ENCODE peak calls at places on chromosomes 5 and 9, in seven cellular contexts. B, C, Q, Y, L, S and K are unnamed samples.

GRCh38 chr9:115202181-115202580 is 84.2 kb upstream of the TNC start:
- DNase-seq in B (no peak), C (no peak), Q (no peak), Y (no peak), L (no peak), S (no peak), K (no peak)

GRCh38 chr5:76325876-76326491 is 77.1 kb upstream of the IQGAP2 start:
- DNase-seq in B (no peak), C (peak; percentile 56), Q (no peak), Y (no peak), L (peak; percentile 23), S (no peak), K (no peak)

GRCh38 chr5:178237431-178238312 is 5.1 kb upstream of the PHYKPL start:
- DNase-seq in B (no peak), C (no peak), Q (no peak), Y (peak; percentile 32), L (no peak), S (no peak), K (no peak)

GRCh38 chr5:18433336-18433735 is 799.1 kb downstream of the TAF11L14 start:
- DNase-seq in B (no peak), C (no peak), Q (no peak), Y (no peak), L (no peak), S (no peak), K (no peak)

GRCh38 chr5:15384176-15384575 is 115.8 kb upstream of the FBXL7 start:
- DNase-seq in B (no peak), C (no peak), Q (no peak), Y (no peak), L (no peak), S (no peak), K (no peak)

GRCh38 chr5:143174714-143175398 is 228.6 kb downstream of the NR3C1 start:
- DNase-seq in B (no peak), C (no peak), Q (no peak), Y (no peak), L (no peak), S (no peak), K (peak; percentile 10)

GRCh38 chr5:69049796-69050195 is 44.0 kb upstream of the SLC30A5 start:
- DNase-seq in B (no peak), C (no peak), Q (no peak), Y (no peak), L (no peak), S (no peak), K (no peak)

GRCh38 chr9:9108641-9109040 is 1309.1 kb upstream of the DMAC1 start:
- DNase-seq in B (no peak), C (no peak), Q (no peak), Y (no peak), L (no peak), S (no peak), K (no peak)

GRCh38 chr5:128470663-128471062 is 67.4 kb downstream of the FBN2 start:
- DNase-seq in B (peak; percentile 45), C (no peak), Q (no peak), Y (peak; percentile 67), L (no peak), S (no peak), K (no peak)

GRCh38 chr5:76571595-76571994 is 51.6 kb downstream of the F2RL2 start:
- DNase-seq in B (no peak), C (peak; percentile 4), Q (no peak), Y (no peak), L (no peak), S (no peak), K (no peak)

GRCh38 chr5:139574641-139575312 is 13.6 kb downstream of the UBE2D2 start:
- DNase-seq in B (no peak), C (peak; percentile 60), Q (no peak), Y (peak; percentile 72), L (no peak), S (peak; percentile 42), K (peak; percentile 41)

GRCh38 chr9:79477955-79478751 is 93.6 kb upstream of the TLE4 start:
- DNase-seq in B (peak; percentile 47), C (peak; percentile 37), Q (no peak), Y (no peak), L (no peak), S (peak; percentile 33), K (peak; percentile 48)

GRCh38 chr5:87383216-87383615 is 29.5 kb downstream of the CCNH start:
- DNase-seq in B (no peak), C (no peak), Q (no peak), Y (peak; percentile 70), L (no peak), S (no peak), K (no peak)

GRCh38 chr9:438961-439768 is 224.5 kb downstream of the DOCK8 start:
- DNase-seq in B (no peak), C (no peak), Q (no peak), Y (peak; percentile 47), L (no peak), S (no peak), K (no peak)

GRCh38 chr9:441131-441530 is 226.5 kb downstream of the DOCK8 start:
- DNase-seq in B (no peak), C (no peak), Q (no peak), Y (no peak), L (no peak), S (no peak), K (no peak)

GRCh38 chr9:438066-438465 is 223.4 kb downstream of the DOCK8 start:
- DNase-seq in B (peak; percentile 11), C (no peak), Q (no peak), Y (peak; percentile 70), L (no peak), S (no peak), K (no peak)

GRCh38 chr9:437066-438015 is 222.7 kb downstream of the DOCK8 start:
- DNase-seq in B (peak; percentile 40), C (no peak), Q (peak; percentile 42), Y (peak; percentile 87), L (no peak), S (no peak), K (no peak)
- H3K4me3 ChIP-seq in B (no peak overlapping the region), C (no peak overlapping the region), Q (no peak overlapping the region), Y (peak overlapping the region; percentile 40), L (no peak overlapping the region), S (no peak overlapping the region), K (no peak overlapping the region)

GRCh38 chr9:121651014-121651294 is 480 bp upstream of the DAB2IP start:
- DNase-seq in B (no peak), C (no peak), Q (no peak), Y (no peak), L (no peak), S (no peak), K (no peak)
- H3K4me3 ChIP-seq in B (no peak overlapping the region), C (no peak overlapping the region), Q (no peak overlapping the region), Y (peak overlapping the region; percentile 67), L (no peak overlapping the region), S (peak overlapping the region; percentile 67), K (no peak overlapping the region)

GRCh38 chr5:42360641-42361320 is 62.5 kb upstream of the GHR start:
- DNase-seq in B (no peak), C (no peak), Q (no peak), Y (no peak), L (no peak), S (peak; percentile 58), K (no peak)
- H3K4me3 ChIP-seq in B (no peak overlapping the region), C (no peak overlapping the region), Q (no peak overlapping the region), Y (peak overlapping the region; percentile 2), L (no peak overlapping the region), S (no peak overlapping the region), K (no peak overlapping the region)

GRCh38 chr5:132177691-132178149 is 49.9 kb downstream of the P4HA2 start:
- DNase-seq in B (no peak), C (no peak), Q (no peak), Y (no peak), L (no peak), S (no peak), K (no peak)

GRCh38 chr5:132181011-132181629 is 46.5 kb downstream of the P4HA2 start:
- DNase-seq in B (no peak), C (no peak), Q (no peak), Y (no peak), L (no peak), S (peak; percentile 61), K (no peak)

GRCh38 chr5:132182366-132183040 is 45.1 kb downstream of the P4HA2 start:
- DNase-seq in B (no peak), C (no peak), Q (no peak), Y (peak; percentile 36), L (no peak), S (no peak), K (no peak)

GRCh38 chr5:132179410-132179809 is 48.2 kb downstream of the P4HA2 start:
- DNase-seq in B (no peak), C (no peak), Q (no peak), Y (no peak), L (no peak), S (no peak), K (no peak)

GRCh38 chr5:132180134-132180745 is 47.4 kb downstream of the P4HA2 start:
- DNase-seq in B (peak; percentile 26), C (peak; percentile 19), Q (peak; percentile 49), Y (peak; percentile 89), L (no peak), S (peak; percentile 63), K (peak; percentile 33)
- H3K4me3 ChIP-seq in B (no peak overlapping the region), C (no peak overlapping the region), Q (no peak overlapping the region), Y (no peak overlapping the region), L (no peak overlapping the region), S (no peak overlapping the region), K (no peak overlapping the region)

DNA sequence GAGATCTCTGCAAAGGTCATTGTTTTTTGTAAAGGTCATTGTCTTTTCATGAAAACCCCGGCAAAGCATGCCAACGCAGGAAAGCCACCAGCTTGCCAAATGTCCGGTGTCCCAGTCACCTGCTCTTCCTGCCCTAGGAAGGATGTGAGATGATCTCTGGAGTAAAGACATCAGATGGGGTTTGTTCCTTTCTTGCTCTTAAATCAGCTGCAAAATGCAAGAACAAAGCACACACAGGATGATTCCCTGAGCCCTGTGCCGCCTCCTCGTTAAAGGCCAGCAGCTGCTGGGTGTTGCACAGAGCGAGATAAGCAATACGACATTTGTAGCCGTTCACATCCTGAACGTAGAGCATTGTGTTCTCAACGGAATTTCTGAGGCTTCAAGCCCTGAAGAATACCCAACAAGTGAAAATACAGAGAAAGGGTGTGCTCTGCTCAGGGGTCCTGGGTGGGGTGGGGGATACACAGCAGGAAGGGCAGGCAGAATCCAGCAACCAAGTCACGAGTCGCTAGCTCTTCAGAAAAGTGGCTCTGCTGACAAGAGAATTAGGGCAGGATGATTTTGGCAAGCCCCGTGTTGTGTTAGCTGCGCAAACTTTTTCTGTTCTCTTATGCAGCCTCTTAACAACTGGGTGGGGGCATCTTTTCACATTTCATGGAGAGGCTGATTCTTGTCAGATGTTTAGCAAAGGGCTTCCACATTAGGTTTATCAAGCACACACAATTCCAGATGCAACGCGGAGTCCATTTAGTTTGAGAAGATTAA is 229.2 kb upstream of the MAP3K1 start:
- DNase-seq in B (no peak), C (peak; percentile 50), Q (no peak), Y (peak; percentile 13), L (no peak), S (no peak), K (peak; percentile 65)
- H3K4me3 ChIP-seq in B (no peak overlapping the region), C (peak overlapping the region; percentile 48), Q (no peak overlapping the region), Y (peak overlapping the region; percentile 21), L (no peak overlapping the region), S (no peak overlapping the region), K (peak overlapping the region; percentile 18)

GRCh38 chr5:112418412-112419049 is 546 bp downstream of the EPB41L4A start:
- DNase-seq in B (no peak), C (no peak), Q (no peak), Y (peak; percentile 2), L (no peak), S (no peak), K (no peak)
- H3K4me3 ChIP-seq in B (peak overlapping the region; percentile 68), C (no peak overlapping the region), Q (peak overlapping the region; percentile 19), Y (peak overlapping the region; percentile 85), L (peak overlapping the region; percentile 79), S (peak overlapping the region; percentile 83), K (no peak overlapping the region)

GRCh38 chr5:113276001-113276400 is 158.8 kb downstream of the TSSK1B start:
- DNase-seq in B (no peak), C (no peak), Q (no peak), Y (peak; percentile 81), L (no peak), S (peak; percentile 13), K (no peak)
- H3K4me3 ChIP-seq in B (no peak overlapping the region), C (no peak overlapping the region), Q (no peak overlapping the region), Y (no peak overlapping the region), L (no peak overlapping the region), S (no peak overlapping the region), K (no peak overlapping the region)